ENCODE peak calls at places on chromosomes 2 and 18, in ten cellular contexts. P is tibial artery; N is mammary epithelial cell; R is cardiac muscle cell; Z is psoas muscle; Y is CD4-positive, alpha-beta T cell; H is pancreas; O is CD8-positive, alpha-beta T cell; F is endodermal cell; A is SK-N-SH. V is an unnamed sample. For H3K27me3, the result is how much of the 10 kb centered on the place peaks cover.

GRCh38 chr2:235047171-235048160 is 95.6 kb downstream of the SH3BP4 start:
- DNase-seq in O (no peak), A (no peak), R (no peak), N (no peak), F (peak), Z (peak), P (peak), Y (no peak), H (no peak), V (no peak)

GRCh38 chr2:24024018-24024417 is 14.1 kb downstream of the MFSD2B start:
- DNase-seq in N (no peak), Z (peak), A (no peak), Y (no peak), R (peak), H (no peak), O (no peak), F (peak), P (no peak), V (no peak)

GRCh38 chr18:22987547-22988182 is 54.5 kb downstream of the RBBP8 start:
- DNase-seq in P (no peak), Z (no peak), A (no peak), O (no peak), F (no peak), R (no peak), Y (no peak), H (no peak), N (no peak), V (no peak)

GRCh38 chr18:9082763-9083510 is 19.6 kb upstream of the NDUFV2 start:
- DNase-seq in Y (no peak), H (no peak), N (no peak), O (peak), R (no peak), F (no peak), P (no peak), Z (no peak), A (no peak), V (no peak)

GRCh38 chr18:12287684-12288405 is 20.2 kb upstream of the TUBB6 start:
- DNase-seq in Z (peak), O (no peak), H (peak), Y (no peak), R (peak), P (peak), F (peak), A (peak), N (peak), V (peak)

GRCh38 chr2:23445450-23445868 is 60.5 kb downstream of the KLHL29 start:
- DNase-seq in F (no peak), P (no peak), R (peak), Y (no peak), A (no peak), O (no peak), H (no peak), Z (no peak), N (peak), V (peak)

GRCh38 chr2:38731684-38732221 is 19.4 kb downstream of the SRSF7 start:
- DNase-seq in H (no peak), Y (no peak), R (no peak), O (no peak), A (no peak), N (no peak), F (no peak), P (peak), Z (no peak), V (no peak)

GRCh38 chr2:177633910-177634294 is 241.3 kb downstream of the AGPS start:
- DNase-seq in P (no peak), R (no peak), O (no peak), A (no peak), H (no peak), N (no peak), Y (no peak), Z (no peak), F (no peak), V (no peak)

GRCh38 chr2:47043142-47043890 is 111.8 kb downstream of the STPG4 start:
- DNase-seq in P (peak), F (peak), N (peak), R (peak), A (peak), O (no peak), Y (no peak), Z (peak), H (peak), V (peak)

GRCh38 chr2:239586651-239587310 is 186.0 kb upstream of the HDAC4 start:
- DNase-seq in A (peak), Y (no peak), N (no peak), H (no peak), O (no peak), F (no peak), R (no peak), P (no peak), Z (peak), V (no peak)

GRCh38 chr2:103860016-103860415 is 993.9 kb upstream of the POU3F3 start:
- DNase-seq in A (no peak), O (no peak), N (no peak), R (no peak), Z (no peak), F (no peak), Y (no peak), H (no peak), P (no peak), V (no peak)

GRCh38 chr2:23330214-23330613 is 54.8 kb upstream of the KLHL29 start:
- DNase-seq in O (no peak), P (no peak), F (peak), Y (no peak), H (no peak), Z (no peak), R (peak), A (no peak), N (no peak), V (peak)

GRCh38 chr18:23856466-23857175 is 157.9 kb upstream of the TTC39C start:
- DNase-seq in R (no peak), Y (no peak), P (no peak), O (no peak), Z (no peak), N (peak), F (peak), H (no peak), A (no peak), V (peak)

GRCh38 chr2:134692461-134692860 is 26.3 kb downstream of the TMEM163 start:
- DNase-seq in F (no peak), A (no peak), R (no peak), P (no peak), Y (no peak), Z (no peak), O (no peak), H (no peak), N (no peak), V (no peak)

GRCh38 chr2:13819896-13820295 is 812.6 kb upstream of the LRATD1 start:
- DNase-seq in O (no peak), A (no peak), F (no peak), P (no peak), R (peak), Y (no peak), H (no peak), Z (no peak), N (no peak), V (no peak)

GRCh38 chr18:7789853-7790552 is 222.9 kb downstream of the PTPRM start:
- DNase-seq in Y (no peak), O (no peak), A (peak), H (no peak), R (peak), N (peak), P (no peak), F (peak), Z (no peak), V (peak)

GRCh38 chr2:232854082-232854481 is 16.0 kb upstream of the SNORC start:
- DNase-seq in A (no peak), P (no peak), O (no peak), R (peak), H (no peak), N (peak), F (no peak), Y (no peak), Z (no peak), V (peak)

GRCh38 chr2:151299940-151300539 is 10.6 kb upstream of the NMI start:
- DNase-seq in N (no peak), Y (no peak), Z (no peak), H (no peak), F (no peak), R (peak), P (no peak), O (no peak), A (no peak), V (no peak)

GRCh38 chr18:72808688-72809087 is 59.1 kb downstream of the NETO1 start:
- DNase-seq in Y (no peak), F (no peak), P (no peak), A (no peak), R (no peak), Z (no peak), O (no peak), H (no peak), N (no peak), V (no peak)

GRCh38 chr2:135096665-135097446 is 44.8 kb downstream of the RAB3GAP1 start:
- DNase-seq in N (peak), O (no peak), A (no peak), H (no peak), Z (no peak), P (no peak), R (peak), Y (no peak), F (no peak), V (no peak)

GRCh38 chr2:25340340-25340886 is 1.3 kb downstream of the DNMT3A start:
- DNase-seq in F (no peak), H (peak), R (peak), P (peak), Z (peak), Y (no peak), A (peak), N (no peak), O (no peak), V (peak)

GRCh38 chr2:240789501-240790369 is 30.3 kb downstream of the KIF1A start:
- DNase-seq in Y (no peak), Z (peak), A (no peak), F (no peak), R (no peak), O (no peak), N (no peak), P (no peak), H (no peak), V (no peak)

GRCh38 chr2:240925576-240926515 is 19.7 kb downstream of the CROCC2 start:
- DNase-seq in R (no peak), Y (no peak), N (no peak), P (peak), F (peak), H (peak), O (no peak), Z (peak), A (peak), V (no peak)

GRCh38 chr2:83186050-83186790 is 1272.9 kb downstream of the SUCLG1 start:
- DNase-seq in N (no peak), H (no peak), F (no peak), Y (no peak), A (no peak), R (no peak), O (no peak), P (no peak), Z (no peak), V (no peak)

GRCh38 chr2:179298666-179299065 is 34.0 kb upstream of the SESTD1 start:
- DNase-seq in Y (no peak), P (no peak), Z (no peak), A (no peak), O (no peak), R (no peak), N (no peak), H (no peak), F (no peak), V (no peak)

GRCh38 chr2:61967262-61967661 is 61.8 kb downstream of the COMMD1 start:
- DNase-seq in R (peak), N (no peak), H (no peak), O (no peak), Z (no peak), F (no peak), A (no peak), P (no peak), Y (no peak), V (no peak)

GRCh38 chr2:23492941-23493340 is 108.0 kb downstream of the KLHL29 start:
- DNase-seq in P (no peak), A (no peak), F (peak), H (no peak), Y (no peak), O (no peak), R (no peak), Z (no peak), N (peak), V (peak)

GRCh38 chr18:45850021-45850420 is 24.5 kb downstream of the SIGLEC15 start:
- DNase-seq in Y (no peak), A (no peak), H (no peak), N (no peak), O (no peak), F (peak), P (no peak), Z (no peak), R (no peak), V (no peak)

GRCh38 chr2:215830313-215830712 is 183.0 kb downstream of the MREG start:
- DNase-seq in P (peak), R (peak), Z (no peak), F (no peak), O (no peak), N (peak), A (no peak), Y (no peak), H (no peak), V (no peak)

DNA sequence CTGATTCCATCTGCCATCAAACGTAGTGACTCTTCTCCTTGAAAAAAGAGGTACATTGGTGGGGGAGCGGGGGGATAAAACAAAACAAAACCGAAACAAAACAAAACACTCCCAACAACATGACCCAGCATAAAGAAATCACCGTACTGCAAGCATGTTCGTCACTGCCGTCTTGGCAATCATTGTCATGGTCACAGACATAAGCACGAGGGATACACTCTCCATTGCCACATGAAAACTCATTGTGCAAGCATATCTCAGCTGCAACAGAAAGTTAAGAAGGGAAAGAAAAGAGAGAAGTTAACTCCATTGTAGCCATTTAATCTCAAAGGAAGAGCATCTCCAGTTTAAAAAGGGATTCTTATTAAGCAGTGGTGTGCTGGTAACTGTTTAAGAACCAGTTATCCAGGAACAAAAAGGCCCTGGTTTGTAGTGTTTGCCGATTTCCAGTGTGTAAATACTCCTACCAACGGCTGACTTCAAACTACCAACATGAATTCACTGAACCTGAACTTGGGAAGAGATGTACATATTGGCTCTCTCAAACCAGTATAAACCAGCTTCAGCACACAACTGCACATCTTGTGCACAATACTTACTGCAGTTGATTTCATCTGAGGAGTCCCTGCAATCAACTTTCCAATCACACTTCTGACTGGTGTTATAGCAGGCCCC is 68.2 kb downstream of the LRP2 start:
- DNase-seq in H (no peak), A (no peak), O (no peak), Z (no peak), P (no peak), F (no peak), N (no peak), Y (no peak), R (no peak), V (no peak)
- H3K27ac ChIP-seq in H (no peak), A (no peak), O (no peak), Z (no peak), P (no peak), F (no peak), N (no peak), Y (no peak), R (no peak), V (no peak)

GRCh38 chr2:31578316-31578715 is 2.4 kb downstream of the SRD5A2 start:
- DNase-seq in O (no peak), F (no peak), Z (no peak), H (no peak), N (no peak), P (no peak), R (no peak), A (no peak), Y (no peak), V (no peak)
- H3K27me3 ChIP-seq in O (under half), F (half or more), Z (under half), H (under half), N (under half), P (under half), R (half or more), A (under half), Y (under half), V (under half)

GRCh38 chr2:187576906-187577305 is 22.7 kb upstream of the TFPI start:
- DNase-seq in Z (no peak), O (no peak), N (no peak), A (no peak), R (peak), Y (no peak), P (no peak), H (no peak), F (no peak), V (no peak)
- H3K27ac ChIP-seq in Z (no peak), O (no peak), N (no peak), A (no peak), R (no peak), Y (no peak), P (no peak), H (no peak), F (no peak), V (no peak)

GRCh38 chr2:102055346-102055975 is 63.7 kb downstream of the IL1R2 start:
- DNase-seq in F (no peak), N (no peak), H (no peak), Z (no peak), O (no peak), P (no peak), A (no peak), R (peak), Y (no peak), V (no peak)

GRCh38 chr2:102057502-102058292 is 65.9 kb downstream of the IL1R2 start:
- DNase-seq in O (no peak), Z (no peak), R (no peak), Y (no peak), N (no peak), H (no peak), A (no peak), P (no peak), F (no peak), V (no peak)

GRCh38 chr2:102059151-102059550 is 67.4 kb downstream of the IL1R2 start:
- DNase-seq in R (peak), Z (no peak), A (no peak), N (no peak), F (no peak), H (no peak), Y (no peak), P (no peak), O (no peak), V (no peak)

GRCh38 chr2:102058293-102058833 is 66.6 kb downstream of the IL1R2 start:
- DNase-seq in F (no peak), Z (no peak), P (no peak), Y (no peak), O (no peak), N (no peak), R (no peak), H (no peak), A (no peak), V (no peak)

DNA sequence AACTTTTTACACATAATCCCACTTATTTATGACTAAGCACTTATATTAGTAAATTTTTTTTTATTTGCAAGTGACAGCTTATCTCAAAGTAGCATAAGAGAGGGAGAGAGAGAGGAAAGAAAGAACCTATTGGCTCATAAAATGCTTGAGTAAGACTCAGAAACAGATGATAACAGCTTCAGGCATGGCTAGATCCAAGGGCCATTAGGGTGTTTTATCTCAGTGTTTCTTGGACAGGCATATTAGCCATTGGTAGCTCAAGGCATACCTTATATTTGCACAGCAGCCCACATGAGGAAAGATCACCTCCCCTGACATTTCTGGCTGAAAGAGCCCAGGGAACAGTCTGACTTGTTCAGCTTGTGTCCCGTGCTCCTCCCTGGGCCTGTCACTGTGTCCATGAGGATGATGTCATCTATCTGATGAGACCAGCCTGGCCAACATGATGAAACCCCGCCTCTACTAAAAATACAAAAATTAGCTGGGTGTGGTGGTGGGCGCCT is 64.4 kb downstream of the IL1R2 start:
- DNase-seq in A (no peak), Y (no peak), R (peak), Z (no peak), H (no peak), P (no peak), F (no peak), O (no peak), N (no peak), V (no peak)
- H3K27me3 ChIP-seq in A (under half), Y (under half), R (under half), Z (under half), H (under half), P (under half), F (under half), O (under half), N (under half), V (under half)

V was measured in SJCRH30.